ENCODE peak calls at places on chromosomes 11 and 22, in six cellular contexts. S is ELF-1, N is right cardiac atrium, U is transverse colon, E is AG20443, R is dorsolateral prefrontal cortex. M is an unnamed sample.

GRCh38 chr22:16969508-16970327 is 38.3 kb downstream of the GAB4 start:
- DNase-seq in S (no peak), N (no peak), U (no peak), E (no peak), R (no peak), M (no peak)

GRCh38 chr11:122180435-122180834 is 64.4 kb upstream of the BLID start:
- DNase-seq in S (peak; percentile 11), N (no peak), U (no peak), E (peak; percentile 76), R (no peak), M (no peak)

GRCh38 chr11:103601230-103601846 is 435.1 kb upstream of the DDI1 start:
- DNase-seq in S (peak; percentile 66), N (no peak), U (no peak), E (peak; percentile 78), R (no peak), M (peak; percentile 3)

GRCh38 chr11:10526974-10527918 is 13.7 kb downstream of the RNF141 start:
- DNase-seq in S (no peak), N (no peak), U (no peak), E (no peak), R (no peak), M (peak; percentile 12)

GRCh38 chr22:29700949-29701927 is 18.6 kb upstream of the CABP7 start:
- DNase-seq in S (peak; percentile 76), N (no peak), U (peak; percentile 24), E (no peak), R (no peak), M (no peak)

GRCh38 chr22:35792501-35792900 is 74.8 kb downstream of the APOL5 start:
- DNase-seq in S (no peak), N (no peak), U (no peak), E (no peak), R (no peak), M (no peak)

GRCh38 chr11:46918087-46918751 is at the start of gene LRP4:
- DNase-seq in S (peak; percentile 33), N (peak; percentile 86), U (peak; percentile 69), E (peak; percentile 72), R (peak; percentile 71), M (peak; percentile 75)

GRCh38 chr11:26194871-26195270 is 137.1 kb upstream of the ANO3 start:
- DNase-seq in S (no peak), N (no peak), U (no peak), E (no peak), R (no peak), M (no peak)

GRCh38 chr22:41286639-41287091 is 678 bp upstream of the RANGAP1 start:
- DNase-seq in S (no peak), N (no peak), U (no peak), E (no peak), R (no peak), M (no peak)

GRCh38 chr11:19602906-19603305 is 109.7 kb upstream of the NAV2 start:
- DNase-seq in S (no peak), N (no peak), U (no peak), E (no peak), R (no peak), M (no peak)

GRCh38 chr11:33868646-33869461 is 23.0 kb downstream of the LMO2 start:
- DNase-seq in S (peak; percentile 28), N (peak; percentile 57), U (no peak), E (peak; percentile 17), R (no peak), M (no peak)

M was measured in substantia nigra.